ENCODE peak calls at places on chromosomes 6 and 20, in six cellular contexts. A is heart right ventricle, R is foreskin keratinocyte, M is fibroblast of lung, O is IMR-90, J is hepatocyte. H is an unnamed sample.

GRCh38 chr6:139846538-139847321 is 472.3 kb upstream of the CITED2 start:
- DNase-seq in A (peak; percentile 27), R (no peak), M (no peak), J (peak; percentile 54), O (no peak), H (no peak)

GRCh38 chr6:2857580-2858337 is 16.1 kb upstream of the SERPINB1 start:
- DNase-seq in O (peak; percentile 64), M (peak; percentile 70), J (peak; percentile 58), R (no peak), A (peak; percentile 83), H (peak; percentile 75)

GRCh38 chr6:70527071-70527737 is 39.5 kb upstream of the SDHAF4 start:
- DNase-seq in R (no peak), A (no peak), O (peak; percentile 61), J (no peak), M (peak; percentile 90), H (peak; percentile 51)

GRCh38 chr6:112881828-112882227 is 534.7 kb downstream of the RFPL4B start:
- DNase-seq in J (no peak), A (no peak), R (no peak), M (no peak), O (peak; percentile 13), H (no peak)

GRCh38 chr6:160133441-160134336 is 12.1 kb downstream of the SLC22A1 start:
- DNase-seq in R (no peak), A (no peak), J (no peak), O (no peak), M (no peak), H (no peak)

GRCh38 chr20:57264908-57265648 is 1.4 kb downstream of the BMP7 start:
- DNase-seq in A (no peak), R (no peak), M (no peak), J (peak; percentile 54), O (no peak), H (no peak)

GRCh38 chr20:17210983-17211382 is 15.9 kb upstream of the PCSK2 start:
- DNase-seq in M (no peak), R (peak; percentile 22), A (no peak), O (no peak), J (peak; percentile 10), H (peak; percentile 50)

GRCh38 chr6:6676910-6677441 is 88.5 kb downstream of the LY86 start:
- DNase-seq in M (peak; percentile 77), J (peak; percentile 81), A (peak; percentile 81), O (peak; percentile 69), R (no peak), H (peak; percentile 88)

GRCh38 chr6:131400054-131400781 is 172.8 kb upstream of the ARG1 start:
- DNase-seq in M (peak; percentile 83), A (no peak), J (no peak), R (peak; percentile 41), O (peak; percentile 67), H (peak; percentile 86)

DNA sequence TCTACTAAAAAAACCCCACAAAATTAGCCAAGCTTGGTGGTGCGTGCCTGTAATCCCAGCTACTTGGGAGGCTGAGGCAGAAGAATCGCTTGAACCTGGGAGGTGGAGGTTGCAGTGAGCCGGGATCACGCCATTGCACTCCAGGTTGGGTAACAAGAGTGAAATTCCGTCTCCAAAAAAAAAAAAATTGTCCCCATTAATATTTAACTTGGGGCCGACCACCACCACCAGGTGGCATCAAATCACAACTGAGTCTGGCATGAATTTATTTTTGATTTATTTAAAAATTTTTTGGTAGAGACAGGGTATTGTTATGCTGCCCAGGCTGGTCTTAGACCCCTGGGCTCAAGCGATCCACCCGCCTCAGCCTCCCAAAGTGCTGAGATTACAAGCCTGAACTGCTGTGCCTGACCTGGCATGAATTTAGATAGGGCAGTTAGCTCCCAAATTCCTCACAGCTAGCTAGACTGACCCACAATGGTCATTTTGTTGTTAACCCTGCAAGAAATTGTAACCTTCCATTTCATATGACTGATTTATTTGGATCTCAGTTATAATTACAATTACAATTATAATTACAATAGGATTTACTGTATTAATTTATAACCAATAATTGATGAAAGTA is 17.1 kb upstream of the BEND3 start:
- DNase-seq in J (peak; percentile 45), O (no peak), R (no peak), M (peak; percentile 45), A (no peak), H (peak; percentile 44)
- TF ChIP-seq CTCF in J (peak; percentile 63), O (peak; percentile 61), R (peak; percentile 72), M (peak; percentile 46), A (peak; percentile 45), H (peak; percentile 52)

GRCh38 chr6:86192123-86192522 is 549.4 kb upstream of the SYNCRIP start:
- DNase-seq in R (no peak), M (peak; percentile 0), O (no peak), A (no peak), J (peak; percentile 30), H (peak; percentile 37)
- TF ChIP-seq CTCF in R (peak; percentile 23), M (no peak), O (peak; percentile 23), A (no peak), J (peak; percentile 33), H (peak; percentile 17)

DNA sequence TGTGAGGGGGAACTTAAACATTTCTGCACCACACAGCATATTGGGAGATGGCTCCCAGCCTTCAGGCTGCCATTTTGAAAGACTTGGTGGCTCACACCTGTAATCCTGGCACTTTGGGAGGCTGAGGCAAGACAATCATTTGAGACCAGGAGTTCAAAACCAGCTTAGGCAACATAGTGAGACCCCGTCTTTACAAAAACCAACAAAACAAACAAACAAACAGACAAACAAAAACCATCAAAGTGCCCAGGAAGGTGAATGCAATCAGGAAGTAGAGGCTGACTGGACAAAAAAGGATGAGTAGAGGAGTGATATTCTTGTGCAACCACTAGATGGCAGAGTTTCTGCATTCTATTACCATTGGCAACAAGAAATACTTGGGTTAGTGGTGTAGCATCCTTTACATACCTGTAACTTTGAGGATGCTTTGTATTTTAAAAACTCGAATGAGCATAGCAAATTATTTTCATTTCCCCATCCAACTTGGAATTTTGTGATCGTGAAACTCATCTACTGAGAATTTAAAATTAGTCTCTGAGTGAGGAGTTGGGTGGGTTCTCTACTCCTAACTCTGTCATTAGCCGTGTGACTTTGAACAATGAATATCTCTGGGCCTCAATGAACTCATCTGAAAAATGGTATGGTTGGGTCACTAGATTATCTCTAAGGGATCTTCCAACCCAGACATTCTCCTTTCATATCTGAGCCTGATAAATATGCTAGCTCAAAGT is 84.4 kb downstream of the CRYBG1 start:
- DNase-seq in O (peak; percentile 69), R (no peak), J (peak; percentile 81), M (peak; percentile 74), A (peak; percentile 22), H (peak; percentile 79)
- TF ChIP-seq CTCF in O (peak; percentile 73), R (peak; percentile 90), J (peak; percentile 72), M (peak; percentile 73), A (peak; percentile 76), H (peak; percentile 65)

GRCh38 chr20:46251211-46251673 is 57.1 kb downstream of the CDH22 start:
- DNase-seq in O (no peak), J (peak; percentile 30), A (no peak), R (no peak), M (no peak), H (no peak)

GRCh38 chr20:46250772-46251171 is 57.5 kb downstream of the CDH22 start:
- DNase-seq in J (no peak), O (no peak), A (no peak), R (no peak), M (no peak), H (no peak)

GRCh38 chr20:46255440-46256104 is 52.7 kb downstream of the CDH22 start:
- DNase-seq in A (peak; percentile 71), M (no peak), R (peak; percentile 84), J (peak; percentile 75), O (no peak), H (peak; percentile 89)

GRCh38 chr20:46252352-46253091 is 55.8 kb downstream of the CDH22 start:
- DNase-seq in M (no peak), J (no peak), A (no peak), R (no peak), O (no peak), H (no peak)

DNA sequence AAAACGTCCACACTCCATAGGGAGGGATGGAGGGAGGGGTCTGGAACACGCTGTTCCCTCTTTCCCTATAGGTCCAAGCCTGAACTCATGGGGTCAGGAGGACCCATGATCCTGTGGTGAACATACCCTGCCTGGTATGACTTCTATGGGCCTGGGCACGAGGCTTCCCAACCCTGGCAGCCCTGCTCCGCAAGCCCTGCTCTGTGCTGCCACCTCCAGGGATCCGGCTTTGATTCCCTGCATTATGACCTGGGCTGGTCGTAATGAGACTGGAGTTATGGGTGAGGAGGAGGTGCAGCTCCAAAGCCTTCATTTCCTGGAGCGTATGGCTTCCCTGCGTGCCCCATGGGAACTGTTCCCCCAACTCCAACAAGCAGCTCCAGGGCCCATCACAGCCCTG is 54.9 kb downstream of the CDH22 start:
- DNase-seq in O (no peak), A (no peak), M (no peak), R (peak; percentile 2), J (no peak), H (peak; percentile 36)
- TF ChIP-seq CTCF in O (no peak), A (peak; percentile 25), M (peak; percentile 8), R (peak; percentile 40), J (no peak), H (no peak)

DNA sequence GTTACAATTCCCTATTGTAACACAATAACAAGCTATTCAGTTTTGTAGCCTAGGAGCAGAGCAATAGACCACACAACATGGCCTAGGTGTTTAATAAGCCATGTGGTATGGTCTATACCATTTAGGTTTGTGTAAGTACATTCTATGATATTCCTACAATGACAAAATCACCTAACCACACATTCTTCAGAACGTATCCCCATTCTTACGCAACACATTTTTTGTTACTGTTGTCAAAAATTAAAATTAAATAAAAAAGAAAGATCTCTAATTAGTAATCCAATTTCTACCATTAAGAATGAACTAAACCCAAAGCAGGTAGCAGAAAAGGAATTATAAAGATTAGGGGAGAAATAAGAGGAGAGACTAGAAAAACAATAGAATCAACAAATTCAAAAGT is 44.0 kb downstream of the RANBP9 start:
- DNase-seq in J (no peak), M (no peak), A (no peak), R (peak; percentile 15), O (no peak), H (peak; percentile 17)
- TF ChIP-seq CTCF in J (no peak), M (no peak), A (no peak), R (no peak), O (no peak), H (no peak)

GRCh38 chr6:164023535-164023934 is 609.0 kb downstream of the QKI start:
- DNase-seq in J (no peak), R (no peak), A (no peak), O (no peak), M (no peak), H (no peak)

GRCh38 chr6:164022632-164023031 is 608.1 kb downstream of the QKI start:
- DNase-seq in M (no peak), O (no peak), J (no peak), A (no peak), R (no peak), H (no peak)

GRCh38 chr6:164021589-164022290 is 607.2 kb downstream of the QKI start:
- DNase-seq in J (no peak), A (no peak), M (no peak), O (no peak), R (no peak), H (no peak)

GRCh38 chr6:164018127-164018526 is 603.6 kb downstream of the QKI start:
- DNase-seq in M (no peak), J (no peak), O (no peak), R (no peak), A (no peak), H (no peak)

GRCh38 chr6:164020142-164020541 is 605.6 kb downstream of the QKI start:
- DNase-seq in M (no peak), O (no peak), J (no peak), R (no peak), A (no peak), H (no peak)
- TF ChIP-seq CTCF in M (no peak), O (no peak), J (no peak), R (no peak), A (no peak), H (no peak)

GRCh38 chr6:122839477-122839876 is 50.4 kb downstream of the SMPDL3A start:
- DNase-seq in J (peak; percentile 79), M (peak; percentile 65), R (peak; percentile 12), A (peak; percentile 42), O (peak; percentile 50), H (peak; percentile 79)
- TF ChIP-seq CTCF in J (peak; percentile 73), M (peak; percentile 68), R (peak; percentile 78), A (peak; percentile 63), O (peak; percentile 79), H (peak; percentile 54)

H was measured in MCF 10A.